ENCODE peak calls at places on chromosomes 1 and 21, in four cellular contexts. One of them, this sample, is unnamed.

GRCh38 chr1:35642472-35642955 is 1.2 kb upstream of the PSMB2 start:
- DNase-seq in stimulated activated CD4-positive, alpha-beta T cell treated with anti-CD3 and anti-CD28 coated beads, Interleukin-15, amount 100 ng/mL, for 24 hours: peak
- DNase-seq in hypothalamus: no peak
- DNase-seq in nucleus accumbens: no peak
- DNase-seq in this sample: no peak

GRCh38 chr1:227343727-227344551 is 25.6 kb upstream of the CDC42BPA start:
- DNase-seq in stimulated activated CD4-positive, alpha-beta T cell treated with anti-CD3 and anti-CD28 coated beads, Interleukin-15, amount 100 ng/mL, for 24 hours: no peak
- DNase-seq in hypothalamus: no peak
- DNase-seq in nucleus accumbens: no peak
- DNase-seq in this sample: no peak

GRCh38 chr21:42277593-42277992 is 37.6 kb downstream of the TFF3 start:
- DNase-seq in stimulated activated CD4-positive, alpha-beta T cell treated with anti-CD3 and anti-CD28 coated beads, Interleukin-15, amount 100 ng/mL, for 24 hours: no peak
- DNase-seq in hypothalamus: no peak
- DNase-seq in nucleus accumbens: no peak
- DNase-seq in this sample: no peak

GRCh38 chr1:223776826-223777454 is 64.6 kb downstream of the CAPN2 start:
- DNase-seq in stimulated activated CD4-positive, alpha-beta T cell treated with anti-CD3 and anti-CD28 coated beads, Interleukin-15, amount 100 ng/mL, for 24 hours: no peak
- DNase-seq in hypothalamus: no peak
- DNase-seq in nucleus accumbens: no peak
- DNase-seq in this sample: no peak

GRCh38 chr1:169113613-169114119 is 7.2 kb downstream of the ATP1B1 start:
- DNase-seq in stimulated activated CD4-positive, alpha-beta T cell treated with anti-CD3 and anti-CD28 coated beads, Interleukin-15, amount 100 ng/mL, for 24 hours: no peak
- DNase-seq in hypothalamus: no peak
- DNase-seq in nucleus accumbens: no peak
- DNase-seq in this sample: no peak

GRCh38 chr1:153771841-153772593 is 3.2 kb upstream of the SLC27A3 start:
- DNase-seq in stimulated activated CD4-positive, alpha-beta T cell treated with anti-CD3 and anti-CD28 coated beads, Interleukin-15, amount 100 ng/mL, for 24 hours: no peak
- DNase-seq in hypothalamus: no peak
- DNase-seq in nucleus accumbens: no peak
- DNase-seq in this sample: no peak

GRCh38 chr21:15775981-15776380 is 46.2 kb downstream of the USP25 start:
- DNase-seq in stimulated activated CD4-positive, alpha-beta T cell treated with anti-CD3 and anti-CD28 coated beads, Interleukin-15, amount 100 ng/mL, for 24 hours: no peak
- DNase-seq in hypothalamus: no peak
- DNase-seq in nucleus accumbens: no peak
- DNase-seq in this sample: no peak

GRCh38 chr1:48093696-48094518 is 96.7 kb upstream of the TRABD2B start:
- DNase-seq in stimulated activated CD4-positive, alpha-beta T cell treated with anti-CD3 and anti-CD28 coated beads, Interleukin-15, amount 100 ng/mL, for 24 hours: peak
- DNase-seq in hypothalamus: no peak
- DNase-seq in nucleus accumbens: no peak
- DNase-seq in this sample: no peak

GRCh38 chr1:94949681-94950661 is 23.1 kb upstream of the CNN3 start:
- DNase-seq in stimulated activated CD4-positive, alpha-beta T cell treated with anti-CD3 and anti-CD28 coated beads, Interleukin-15, amount 100 ng/mL, for 24 hours: no peak
- DNase-seq in hypothalamus: no peak
- DNase-seq in nucleus accumbens: no peak
- DNase-seq in this sample: no peak

GRCh38 chr1:245306628-245307410 is 152.0 kb downstream of the KIF26B start:
- DNase-seq in stimulated activated CD4-positive, alpha-beta T cell treated with anti-CD3 and anti-CD28 coated beads, Interleukin-15, amount 100 ng/mL, for 24 hours: no peak
- DNase-seq in hypothalamus: no peak
- DNase-seq in nucleus accumbens: no peak
- DNase-seq in this sample: no peak

GRCh38 chr1:173332026-173332425 is 124.9 kb upstream of the TNFSF4 start:
- DNase-seq in stimulated activated CD4-positive, alpha-beta T cell treated with anti-CD3 and anti-CD28 coated beads, Interleukin-15, amount 100 ng/mL, for 24 hours: no peak
- DNase-seq in hypothalamus: no peak
- DNase-seq in nucleus accumbens: no peak
- DNase-seq in this sample: no peak

GRCh38 chr1:232886304-232886703 is 64.1 kb upstream of the NTPCR start:
- DNase-seq in stimulated activated CD4-positive, alpha-beta T cell treated with anti-CD3 and anti-CD28 coated beads, Interleukin-15, amount 100 ng/mL, for 24 hours: no peak
- DNase-seq in hypothalamus: no peak
- DNase-seq in nucleus accumbens: no peak
- DNase-seq in this sample: no peak

GRCh38 chr1:96411006-96411405 is 310.6 kb upstream of the PTBP2 start:
- DNase-seq in stimulated activated CD4-positive, alpha-beta T cell treated with anti-CD3 and anti-CD28 coated beads, Interleukin-15, amount 100 ng/mL, for 24 hours: no peak
- DNase-seq in hypothalamus: no peak
- DNase-seq in nucleus accumbens: no peak
- DNase-seq in this sample: no peak

This sample was measured in C1 segment of cervical spinal cord.